ENCODE peak calls at places on chromosome 11, in nine cellular contexts. M is right cardiac atrium; W is psoas muscle; U is left ventricle myocardium inferior; Y is colonic mucosa; J is cardiac muscle cell; Z is ovary; O is naive thymus-derived CD4-positive, alpha-beta T cell; I is pancreas. D is an unnamed sample. For H3K4me1, the result is how much of the 10 kb centered on the place peaks cover.

GRCh38 chr11:2091112-2091746 is 48.0 kb downstream of the IGF2 start:
- DNase-seq in O (no peak), Y (no peak), U (no peak), W (no peak), M (no peak), Z (no peak), I (peak), J (no peak), D (peak)

GRCh38 chr11:86068138-86068861 is 584 bp downstream of the PICALM start:
- DNase-seq in W (no peak), Y (peak), O (peak), U (peak), M (peak), I (peak), J (peak), Z (no peak), D (peak)

GRCh38 chr11:24406389-24406788 is 90.5 kb upstream of the LUZP2 start:
- DNase-seq in O (no peak), W (no peak), I (no peak), Z (no peak), U (no peak), J (no peak), M (no peak), Y (no peak), D (no peak)

GRCh38 chr11:117000741-117001096 is 97.5 kb downstream of the SIK3 start:
- DNase-seq in U (no peak), Z (no peak), Y (no peak), W (no peak), M (no peak), I (no peak), O (no peak), J (no peak), D (no peak)

GRCh38 chr11:62190011-62190410 is at the start of gene SCGB1D1:
- DNase-seq in O (no peak), J (no peak), M (no peak), Y (no peak), U (no peak), W (no peak), Z (no peak), I (no peak), D (no peak)

GRCh38 chr11:69169479-69169878 is 13.7 kb downstream of the SMIM38 start:
- DNase-seq in I (no peak), Y (no peak), U (no peak), M (no peak), W (no peak), J (no peak), Z (no peak), O (no peak), D (no peak)

GRCh38 chr11:122656631-122657101 is 1.1 kb downstream of the UBASH3B start:
- DNase-seq in J (no peak), M (peak), Y (peak), W (peak), Z (peak), U (peak), I (peak), O (peak), D (peak)

GRCh38 chr11:13448876-13449275 is 14.1 kb downstream of the BTBD10 start:
- DNase-seq in W (peak), Y (no peak), M (peak), I (no peak), U (peak), J (peak), Z (no peak), O (no peak), D (no peak)

GRCh38 chr11:31233425-31233824 is 136.1 kb downstream of the DCDC1 start:
- DNase-seq in Z (no peak), I (no peak), O (no peak), Y (no peak), J (peak), U (no peak), W (no peak), M (no peak), D (no peak)

GRCh38 chr11:119362741-119363080 is 16.2 kb upstream of the MFRP start:
- DNase-seq in M (no peak), U (no peak), Y (no peak), W (no peak), I (no peak), J (no peak), O (no peak), Z (no peak), D (no peak)

GRCh38 chr11:46420513-46420912 is 28.9 kb upstream of the CHRM4 start:
- DNase-seq in Z (no peak), M (no peak), W (no peak), U (no peak), O (no peak), I (no peak), J (no peak), Y (no peak), D (no peak)

GRCh38 chr11:101867951-101868350 is 46.9 kb upstream of the CEP126 start:
- DNase-seq in Z (no peak), J (peak), Y (no peak), U (no peak), I (no peak), W (no peak), O (no peak), M (no peak), D (no peak)

GRCh38 chr11:111602865-111603632 is 800 bp downstream of the SIK2 start:
- DNase-seq in I (peak), Y (peak), U (no peak), W (no peak), J (peak), O (peak), M (no peak), Z (peak), D (peak)

GRCh38 chr11:72617080-72617744 is 57.0 kb downstream of the PDE2A start:
- DNase-seq in O (no peak), J (peak), Y (no peak), I (no peak), Z (peak), M (peak), U (no peak), W (no peak), D (no peak)

GRCh38 chr11:83219095-83219494 is 25.6 kb downstream of the ANKRD42 start:
- DNase-seq in J (peak), O (no peak), W (no peak), U (no peak), M (no peak), I (no peak), Z (no peak), Y (no peak), D (no peak)

GRCh38 chr11:108825381-108825780 is 160.5 kb downstream of the DDX10 start:
- DNase-seq in Z (no peak), W (no peak), M (no peak), U (no peak), Y (no peak), J (no peak), O (no peak), I (no peak), D (no peak)

GRCh38 chr11:126834149-126834548 is 166.4 kb downstream of the KIRREL3 start:
- DNase-seq in O (no peak), J (peak), I (no peak), Z (no peak), Y (no peak), U (no peak), M (no peak), W (no peak), D (no peak)

GRCh38 chr11:20840341-20840740 is 171.0 kb downstream of the NELL1 start:
- DNase-seq in O (no peak), U (no peak), Y (no peak), M (no peak), W (no peak), I (no peak), Z (no peak), J (no peak), D (no peak)

GRCh38 chr11:47863189-47863892 is 15.2 kb upstream of the NUP160 start:
- DNase-seq in Z (no peak), Y (no peak), M (no peak), I (no peak), O (peak), W (no peak), U (no peak), J (peak), D (no peak)

GRCh38 chr11:27481992-27482391 is 9.4 kb upstream of the LGR4 start:
- DNase-seq in U (no peak), Z (no peak), O (no peak), J (no peak), W (no peak), Y (no peak), I (no peak), M (no peak), D (no peak)

GRCh38 chr11:102293873-102294601 is 23.2 kb upstream of the BIRC3 start:
- DNase-seq in W (no peak), O (peak), I (no peak), J (peak), U (no peak), Z (no peak), Y (no peak), M (no peak), D (no peak)

GRCh38 chr11:45054956-45055355 is 91.5 kb upstream of the PRDM11 start:
- DNase-seq in O (no peak), Y (no peak), Z (no peak), I (no peak), J (no peak), M (no peak), W (no peak), U (no peak), D (no peak)

GRCh38 chr11:113387605-113388211 is at the start of gene ANKK1:
- DNase-seq in U (no peak), I (peak), J (no peak), Z (no peak), O (no peak), W (no peak), M (no peak), Y (peak), D (no peak)

GRCh38 chr11:96456111-96456510 is 66.3 kb downstream of the JRKL start:
- DNase-seq in Y (no peak), Z (no peak), M (no peak), U (no peak), O (no peak), J (no peak), W (no peak), I (no peak), D (no peak)

GRCh38 chr11:44608654-44609027 is 43.2 kb downstream of the CD82 start:
- DNase-seq in I (no peak), Z (no peak), Y (no peak), O (no peak), U (no peak), J (no peak), W (no peak), M (no peak), D (no peak)

GRCh38 chr11:82765466-82766034 is 31.9 kb upstream of the FAM181B start:
- DNase-seq in O (no peak), Y (no peak), Z (no peak), U (no peak), I (no peak), J (no peak), W (no peak), M (no peak), D (no peak)

GRCh38 chr11:57191308-57191707 is 9.6 kb downstream of the LRRC55 start:
- DNase-seq in O (no peak), Y (no peak), I (no peak), M (no peak), J (no peak), W (no peak), U (no peak), Z (no peak), D (no peak)

GRCh38 chr11:82939456-82939855 is 37.9 kb downstream of the DDIAS start:
- DNase-seq in U (no peak), J (no peak), I (no peak), Z (no peak), M (no peak), W (no peak), O (no peak), Y (no peak), D (no peak)

GRCh38 chr11:79229047-79229446 is 211.8 kb downstream of the TENM4 start:
- DNase-seq in W (no peak), I (no peak), O (no peak), Y (no peak), J (no peak), Z (no peak), U (no peak), M (no peak), D (no peak)

GRCh38 chr11:81030186-81030585 is 1589.4 kb upstream of the TENM4 start:
- DNase-seq in Z (no peak), Y (no peak), J (no peak), M (no peak), O (no peak), W (no peak), I (no peak), U (no peak), D (no peak)

GRCh38 chr11:61687420-61687819 is 7.2 kb downstream of the DAGLA start:
- DNase-seq in Y (no peak), J (no peak), Z (no peak), O (no peak), W (peak), U (no peak), M (no peak), I (no peak), D (no peak)

GRCh38 chr11:22225190-22225589 is 32.3 kb downstream of the ANO5 start:
- DNase-seq in W (no peak), J (no peak), Z (no peak), Y (no peak), O (no peak), I (no peak), U (no peak), M (no peak), D (no peak)

DNA sequence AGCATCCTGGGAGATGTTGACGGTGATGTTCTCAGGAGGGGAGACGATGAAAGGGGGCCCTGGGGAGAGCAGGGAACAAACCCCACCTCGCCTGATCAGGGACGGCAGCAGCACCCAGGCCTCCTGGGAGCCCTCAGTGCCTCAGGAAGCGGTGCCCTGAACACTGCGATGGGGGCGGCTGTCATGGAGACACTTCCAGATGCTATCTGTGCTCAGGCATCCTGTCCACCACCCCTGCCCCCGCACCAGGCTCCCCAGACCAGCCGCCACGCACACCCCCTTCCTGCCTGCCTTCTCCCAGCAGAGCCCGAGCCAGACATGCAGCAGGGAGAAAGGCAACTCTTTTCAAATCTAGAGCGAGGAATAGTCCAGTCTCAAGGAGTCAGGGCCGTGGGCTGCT is 20.6 kb downstream of the IGSF9B start:
- DNase-seq in J (no peak), Y (no peak), M (no peak), I (no peak), W (no peak), Z (no peak), O (no peak), U (no peak), D (peak)
- H3K4me1 ChIP-seq in J (under half), Y (under half), M (under half), I (under half), W (under half), Z (under half), O (under half), U (under half), D (under half)

GRCh38 chr11:36015806-36016205 is 71.9 kb downstream of the LDLRAD3 start:
- DNase-seq in I (no peak), M (peak), U (peak), Y (no peak), Z (peak), W (peak), O (no peak), J (peak), D (no peak)
- H3K4me1 ChIP-seq in I (under half), M (under half), U (under half), Y (under half), Z (under half), W (under half), O (under half), J (under half), D (under half)

GRCh38 chr11:130165601-130166456 is 6.2 kb downstream of the ST14 start:
- DNase-seq in M (no peak), W (no peak), O (no peak), I (no peak), U (no peak), Z (no peak), Y (peak), J (no peak), D (no peak)
- H3K4me1 ChIP-seq in M (under half), W (under half), O (under half), I (under half), U (under half), Z (under half), Y (under half), J (under half), D (under half)

GRCh38 chr11:16086229-16086628 is 270.1 kb downstream of the SOX6 start:
- DNase-seq in I (no peak), J (no peak), W (no peak), Z (no peak), M (no peak), Y (no peak), O (no peak), U (no peak), D (no peak)
- H3K4me1 ChIP-seq in I (under half), J (under half), W (under half), Z (under half), M (under half), Y (under half), O (under half), U (under half), D (under half)

GRCh38 chr11:833114-833791 is 501 bp downstream of the CD151 start:
- DNase-seq in Y (peak), O (no peak), U (peak), M (peak), W (peak), Z (peak), J (peak), I (peak), D (peak)

GRCh38 chr11:832529-833113 is at the start of gene CD151:
- DNase-seq in Z (peak), W (peak), U (peak), I (peak), J (peak), M (no peak), Y (no peak), O (no peak), D (peak)

GRCh38 chr11:831951-832528 is 712 bp upstream of the CD151 start:
- DNase-seq in W (no peak), Z (no peak), J (no peak), Y (no peak), U (no peak), O (no peak), M (no peak), I (no peak), D (no peak)

GRCh38 chr11:834371-835316 is 1.9 kb downstream of the CD151 start:
- DNase-seq in M (peak), I (peak), J (peak), W (peak), U (peak), Y (peak), Z (peak), O (no peak), D (peak)

GRCh38 chr11:833849-834311 is 1.1 kb downstream of the CD151 start:
- DNase-seq in J (no peak), M (no peak), W (no peak), I (no peak), O (no peak), Z (no peak), Y (peak), U (no peak), D (no peak)
- H3K4me1 ChIP-seq in J (under half), M (under half), W (under half), I (under half), O (under half), Z (under half), Y (under half), U (half or more), D (under half)

GRCh38 chr11:8811571-8811970 is 99.4 kb upstream of the AKIP1 start:
- DNase-seq in J (peak), M (no peak), I (no peak), O (no peak), Z (no peak), W (no peak), U (no peak), Y (no peak), D (no peak)

GRCh38 chr11:8809605-8810272 is 101.2 kb upstream of the AKIP1 start:
- DNase-seq in W (no peak), M (no peak), I (no peak), U (no peak), Z (no peak), Y (no peak), J (no peak), O (no peak), D (no peak)

GRCh38 chr11:8812438-8812837 is 98.6 kb upstream of the AKIP1 start:
- DNase-seq in U (no peak), M (peak), W (peak), O (no peak), Y (no peak), Z (no peak), J (peak), I (no peak), D (peak)

GRCh38 chr11:8809185-8809584 is 101.8 kb upstream of the AKIP1 start:
- DNase-seq in Y (no peak), Z (no peak), I (no peak), M (no peak), O (no peak), W (no peak), U (no peak), J (no peak), D (no peak)

DNA sequence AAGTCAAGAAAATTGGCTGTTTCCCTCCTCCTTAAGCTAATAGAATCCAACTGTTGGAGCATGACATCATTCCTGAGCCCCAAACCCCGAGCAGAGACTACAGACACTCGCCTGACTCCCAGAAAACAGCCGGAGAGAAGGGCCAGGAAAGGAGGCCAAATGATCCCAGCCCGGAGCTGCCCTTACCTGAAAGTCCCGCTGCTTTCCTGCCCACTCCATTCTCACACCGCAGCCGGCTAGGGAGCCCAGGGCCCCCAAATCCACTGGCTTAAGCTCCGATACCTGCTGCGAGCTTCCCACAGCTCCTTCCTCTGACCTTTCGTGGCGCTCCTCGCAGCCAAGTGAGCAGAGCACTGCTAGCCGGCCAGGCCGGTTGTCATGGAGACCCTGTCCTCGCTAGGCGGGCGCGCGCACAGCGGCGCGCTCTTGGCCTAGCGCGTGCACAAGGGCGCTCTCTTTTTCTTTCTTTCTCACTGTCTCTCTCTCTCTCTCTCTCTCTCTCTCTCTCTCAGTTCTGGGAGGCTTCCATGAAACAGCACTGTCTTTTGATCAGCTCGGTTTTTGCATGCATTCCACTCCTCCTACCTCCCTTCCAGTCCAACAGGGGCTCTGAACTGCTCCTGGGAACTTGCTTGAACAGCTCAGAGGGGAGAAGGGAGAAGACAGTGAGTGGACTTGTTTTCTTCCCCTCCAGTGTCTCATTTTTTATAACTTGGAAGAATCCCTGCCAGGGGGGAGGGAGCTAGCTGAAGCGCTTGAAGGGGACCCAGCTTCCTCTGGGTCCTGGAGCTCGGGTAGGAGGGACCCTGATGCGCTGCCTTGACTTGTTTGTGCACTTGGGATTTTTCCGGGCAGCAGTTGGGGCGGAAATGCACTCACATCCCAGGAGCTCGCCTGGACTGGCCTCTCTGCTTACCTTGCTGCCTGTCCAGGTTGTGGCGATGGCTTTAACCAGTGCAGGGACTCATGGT is 100.4 kb upstream of the AKIP1 start:
- DNase-seq in J (peak), Y (peak), M (peak), O (no peak), U (peak), Z (peak), W (peak), I (peak), D (peak)
- H3K4me1 ChIP-seq in J (half or more), Y (under half), M (under half), O (under half), U (half or more), Z (under half), W (under half), I (half or more), D (under half)

GRCh38 chr11:18780329-18780728 is 11.3 kb downstream of the PTPN5 start:
- DNase-seq in J (no peak), M (peak), Z (no peak), Y (no peak), I (no peak), O (no peak), W (no peak), U (no peak), D (no peak)
- H3K4me1 ChIP-seq in J (under half), M (under half), Z (under half), Y (under half), I (under half), O (under half), W (under half), U (under half), D (under half)

GRCh38 chr11:73652856-73653559 is 6.6 kb downstream of the PLEKHB1 start:
- DNase-seq in J (no peak), O (no peak), M (no peak), Y (no peak), I (no peak), Z (no peak), U (no peak), W (no peak), D (no peak)
- H3K4me1 ChIP-seq in J (under half), O (under half), M (under half), Y (under half), I (under half), Z (under half), U (under half), W (under half), D (under half)

GRCh38 chr11:34641981-34642380 is 21.1 kb downstream of the EHF start:
- DNase-seq in W (no peak), U (no peak), O (no peak), Z (no peak), M (no peak), J (no peak), I (no peak), Y (no peak), D (no peak)

GRCh38 chr11:34640050-34640971 is 19.4 kb downstream of the EHF start:
- DNase-seq in U (no peak), Z (no peak), O (no peak), I (peak), W (no peak), M (no peak), Y (peak), J (no peak), D (peak)

GRCh38 chr11:34639545-34639944 is 18.7 kb downstream of the EHF start:
- DNase-seq in O (no peak), Z (no peak), U (no peak), Y (peak), M (no peak), I (no peak), J (no peak), W (no peak), D (no peak)

GRCh38 chr11:34643846-34644245 is 23.0 kb downstream of the EHF start:
- DNase-seq in I (no peak), U (no peak), O (no peak), W (no peak), J (no peak), M (no peak), Y (no peak), Z (no peak), D (no peak)

GRCh38 chr11:34641456-34641855 is 20.6 kb downstream of the EHF start:
- DNase-seq in M (no peak), J (no peak), I (no peak), Y (peak), Z (no peak), O (no peak), W (no peak), U (no peak), D (no peak)
- H3K4me1 ChIP-seq in M (under half), J (under half), I (half or more), Y (under half), Z (under half), O (under half), W (under half), U (under half), D (under half)

D was measured in left lung.